ENCODE peak calls at places on chromosomes 13 and 19, in seven cellular contexts. K, Z, A, D, F, N and H are unnamed samples.

GRCh38 chr19:53193534-53194222 is 520 bp upstream of the ZNF665 start:
- DNase-seq in K (no peak), Z (no peak), A (no peak), D (no peak), F (no peak), N (no peak), H (no peak)

GRCh38 chr13:78286748-78287147 is 316.6 kb downstream of the POU4F1 start:
- DNase-seq in K (no peak), Z (no peak), A (no peak), D (no peak), F (no peak), N (no peak), H (no peak)

GRCh38 chr19:5166262-5166661 is 174.3 kb downstream of the PTPRS start:
- DNase-seq in K (no peak), Z (no peak), A (no peak), D (peak), F (no peak), N (no peak), H (no peak)

GRCh38 chr13:50627111-50627510 is 216.4 kb downstream of the DLEU7 start:
- DNase-seq in K (no peak), Z (no peak), A (no peak), D (no peak), F (no peak), N (no peak), H (no peak)

GRCh38 chr19:19637523-19638251 is 5.8 kb downstream of the GMIP start:
- DNase-seq in K (no peak), Z (no peak), A (no peak), D (no peak), F (no peak), N (no peak), H (no peak)

GRCh38 chr19:19651076-19651475 is 7.6 kb upstream of the GMIP start:
- DNase-seq in K (no peak), Z (no peak), A (no peak), D (no peak), F (no peak), N (no peak), H (no peak)

GRCh38 chr19:54199401-54199800 is 1.3 kb upstream of the RPS9 start:
- DNase-seq in K (no peak), Z (no peak), A (no peak), D (no peak), F (no peak), N (no peak), H (no peak)

GRCh38 chr19:6811906-6812305 is 39.4 kb downstream of the VAV1 start:
- DNase-seq in K (no peak), Z (no peak), A (no peak), D (peak), F (peak), N (no peak), H (peak)

GRCh38 chr19:18109731-18110671 is 12.4 kb downstream of the MAST3 start:
- DNase-seq in K (peak), Z (no peak), A (peak), D (no peak), F (no peak), N (no peak), H (no peak)